ENCODE peak calls at places on chromosome 15, in seven cellular contexts. One of them, this sample, is unnamed.

GRCh38 chr15:47663106-47663505 is 54.2 kb upstream of the SEMA6D start:
- DNase-seq in activated T-cell treated with anti-CD3 and anti-CD28 coated beads for 1 hour: no peak
- DNase-seq in NCI-H345: no peak
- DNase-seq in GM19239: no peak
- DNase-seq in foreskin keratinocyte: no peak
- DNase-seq in T-helper 2 cell: no peak
- DNase-seq in C1 segment of cervical spinal cord: no peak
- DNase-seq in this sample: no peak

GRCh38 chr15:100879046-100879445 is 585 bp upstream of the ALDH1A3 start:
- DNase-seq in T-helper 2 cell: no peak
- DNase-seq in C1 segment of cervical spinal cord: no peak
- DNase-seq in foreskin keratinocyte: no peak
- DNase-seq in NCI-H345: no peak
- DNase-seq in activated T-cell treated with anti-CD3 and anti-CD28 coated beads for 1 hour: no peak
- DNase-seq in GM19239: peak
- DNase-seq in this sample: peak

GRCh38 chr15:76253851-76254440 is 57.3 kb downstream of the ETFA start:
- DNase-seq in T-helper 2 cell: no peak
- DNase-seq in C1 segment of cervical spinal cord: no peak
- DNase-seq in foreskin keratinocyte: no peak
- DNase-seq in activated T-cell treated with anti-CD3 and anti-CD28 coated beads for 1 hour: no peak
- DNase-seq in GM19239: no peak
- DNase-seq in NCI-H345: no peak
- DNase-seq in this sample: no peak

GRCh38 chr15:64334530-64334929 is 21.4 kb downstream of the CSNK1G1 start:
- DNase-seq in T-helper 2 cell: no peak
- DNase-seq in NCI-H345: no peak
- DNase-seq in activated T-cell treated with anti-CD3 and anti-CD28 coated beads for 1 hour: peak
- DNase-seq in C1 segment of cervical spinal cord: no peak
- DNase-seq in foreskin keratinocyte: peak
- DNase-seq in GM19239: no peak
- DNase-seq in this sample: no peak

GRCh38 chr15:94875550-94875949 is 644.2 kb downstream of the MCTP2 start:
- DNase-seq in T-helper 2 cell: no peak
- DNase-seq in GM19239: no peak
- DNase-seq in NCI-H345: no peak
- DNase-seq in foreskin keratinocyte: no peak
- DNase-seq in C1 segment of cervical spinal cord: no peak
- DNase-seq in activated T-cell treated with anti-CD3 and anti-CD28 coated beads for 1 hour: no peak
- DNase-seq in this sample: no peak

GRCh38 chr15:93017521-93017920 is 71.5 kb downstream of the RGMA start:
- DNase-seq in NCI-H345: no peak
- DNase-seq in GM19239: no peak
- DNase-seq in T-helper 2 cell: no peak
- DNase-seq in activated T-cell treated with anti-CD3 and anti-CD28 coated beads for 1 hour: no peak
- DNase-seq in foreskin keratinocyte: no peak
- DNase-seq in C1 segment of cervical spinal cord: no peak
- DNase-seq in this sample: no peak

GRCh38 chr15:42080585-42081462 is 13.5 kb downstream of the PLA2G4D start:
- DNase-seq in activated T-cell treated with anti-CD3 and anti-CD28 coated beads for 1 hour: no peak
- DNase-seq in C1 segment of cervical spinal cord: no peak
- DNase-seq in foreskin keratinocyte: peak
- DNase-seq in GM19239: no peak
- DNase-seq in NCI-H345: no peak
- DNase-seq in T-helper 2 cell: no peak
- DNase-seq in this sample: no peak

GRCh38 chr15:67762610-67763368 is 62.5 kb upstream of the SKOR1 start:
- DNase-seq in foreskin keratinocyte: no peak
- DNase-seq in C1 segment of cervical spinal cord: no peak
- DNase-seq in GM19239: peak
- DNase-seq in NCI-H345: no peak
- DNase-seq in activated T-cell treated with anti-CD3 and anti-CD28 coated beads for 1 hour: no peak
- DNase-seq in T-helper 2 cell: no peak
- DNase-seq in this sample: no peak

GRCh38 chr15:42921049-42921731 is 612 bp upstream of the TTBK2 start:
- DNase-seq in activated T-cell treated with anti-CD3 and anti-CD28 coated beads for 1 hour: peak
- DNase-seq in C1 segment of cervical spinal cord: peak
- DNase-seq in NCI-H345: no peak
- DNase-seq in foreskin keratinocyte: peak
- DNase-seq in T-helper 2 cell: peak
- DNase-seq in GM19239: no peak
- DNase-seq in this sample: no peak

GRCh38 chr15:58047149-58047548 is 18.4 kb downstream of the ALDH1A2 start:
- DNase-seq in T-helper 2 cell: no peak
- DNase-seq in NCI-H345: no peak
- DNase-seq in GM19239: no peak
- DNase-seq in activated T-cell treated with anti-CD3 and anti-CD28 coated beads for 1 hour: no peak
- DNase-seq in foreskin keratinocyte: no peak
- DNase-seq in C1 segment of cervical spinal cord: no peak
- DNase-seq in this sample: no peak

GRCh38 chr15:97027772-97028171 is 697.3 kb downstream of the NR2F2 start:
- DNase-seq in T-helper 2 cell: no peak
- DNase-seq in foreskin keratinocyte: no peak
- DNase-seq in GM19239: no peak
- DNase-seq in NCI-H345: no peak
- DNase-seq in activated T-cell treated with anti-CD3 and anti-CD28 coated beads for 1 hour: no peak
- DNase-seq in C1 segment of cervical spinal cord: no peak
- DNase-seq in this sample: no peak